ENCODE peak calls at places on chromosomes 4 and X, in five cellular contexts. W is GM10248, N is upper lobe of right lung, H is lung, M is OCI-LY7. D is an unnamed sample.

GRCh38 chrX:144334577-144334976 is 450.7 kb downstream of the UBE2NL start:
- DNase-seq in W (no peak), N (no peak), H (no peak), M (peak), D (no peak)

GRCh38 chrX:1034717-1035116 is 177.7 kb downstream of the CRLF2 start:
- DNase-seq in W (no peak), N (no peak), H (no peak), M (no peak), D (no peak)

GRCh38 chr4:177266492-177266891 is 43.2 kb upstream of the NEIL3 start:
- DNase-seq in W (no peak), N (no peak), H (no peak), M (no peak), D (no peak)

GRCh38 chr4:26369132-26370036 is 48.6 kb downstream of the RBPJ start:
- DNase-seq in W (no peak), N (no peak), H (no peak), M (no peak), D (no peak)

GRCh38 chr4:3013839-3014350 is 50.5 kb downstream of the GRK4 start:
- DNase-seq in W (peak), N (no peak), H (no peak), M (no peak), D (peak)

GRCh38 chr4:22593933-22594332 is 78.1 kb upstream of the ADGRA3 start:
- DNase-seq in W (no peak), N (no peak), H (no peak), M (no peak), D (no peak)

GRCh38 chrX:49226946-49227345 is 6.2 kb downstream of the CACNA1F start:
- DNase-seq in W (no peak), N (no peak), H (no peak), M (no peak), D (no peak)

GRCh38 chrX:1592863-1593201 is 1.4 kb downstream of the AKAP17A start:
- DNase-seq in W (no peak), N (peak), H (no peak), M (no peak), D (no peak)

GRCh38 chr4:40121515-40121914 is 64.9 kb downstream of the N4BP2 start:
- DNase-seq in W (no peak), N (no peak), H (no peak), M (no peak), D (peak)

GRCh38 chrX:45502396-45502795 is 301.7 kb upstream of the DIPK2B start:
- DNase-seq in W (no peak), N (no peak), H (no peak), M (no peak), D (no peak)

DNA sequence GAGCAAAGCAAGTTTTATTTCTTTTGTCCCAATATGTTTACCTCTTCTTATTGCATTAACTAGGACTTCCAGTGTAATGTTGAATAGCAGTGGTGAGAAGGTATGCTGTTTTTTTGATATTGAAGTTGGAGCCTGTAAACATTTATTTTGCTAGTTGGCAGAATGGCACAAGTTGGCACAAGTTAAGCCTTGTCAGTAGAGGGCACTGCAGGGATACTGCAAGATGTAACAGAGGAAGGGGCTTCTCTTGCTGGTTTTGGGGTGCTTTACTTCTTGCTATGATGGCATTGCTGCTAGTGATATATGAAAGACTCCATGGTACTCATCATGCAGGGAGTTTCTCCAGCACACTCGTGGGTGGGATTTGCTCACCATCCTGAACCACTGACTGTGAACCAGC is 327.3 kb upstream of the ARX start:
- DNase-seq in W (no peak), N (no peak), H (no peak), M (no peak), D (no peak)
- TF ChIP-seq CTCF in W (no peak), N (no peak), H (no peak), M (peak), D (no peak)

GRCh38 chr4:181964731-181965130 is 278.5 kb upstream of the TENM3 start:
- DNase-seq in W (no peak), N (no peak), H (no peak), M (no peak), D (no peak)
- TF ChIP-seq CTCF in W (no peak), N (no peak), H (no peak), M (no peak), D (no peak)

GRCh38 chrX:38672646-38673045 is 111.3 kb downstream of the TSPAN7 start:
- DNase-seq in W (no peak), N (no peak), H (no peak), M (no peak), D (no peak)
- TF ChIP-seq CTCF in W (no peak), N (no peak), H (no peak), M (no peak), D (no peak)

GRCh38 chr4:118983293-118983692 is 94.6 kb downstream of the SYNPO2 start:
- DNase-seq in W (no peak), N (no peak), H (no peak), M (no peak), D (no peak)

GRCh38 chr4:118979712-118980111 is 91.1 kb downstream of the SYNPO2 start:
- DNase-seq in W (no peak), N (no peak), H (no peak), M (no peak), D (no peak)

GRCh38 chr4:118981171-118981838 is 92.7 kb downstream of the SYNPO2 start:
- DNase-seq in W (no peak), N (no peak), H (no peak), M (no peak), D (no peak)

GRCh38 chr4:118985170-118986000 is 96.7 kb downstream of the SYNPO2 start:
- DNase-seq in W (no peak), N (no peak), H (no peak), M (no peak), D (no peak)

GRCh38 chr4:118981839-118982381 is 93.3 kb downstream of the SYNPO2 start:
- DNase-seq in W (peak), N (no peak), H (peak), M (peak), D (peak)
- TF ChIP-seq CTCF in W (peak), N (peak), H (peak), M (peak), D (peak)

DNA sequence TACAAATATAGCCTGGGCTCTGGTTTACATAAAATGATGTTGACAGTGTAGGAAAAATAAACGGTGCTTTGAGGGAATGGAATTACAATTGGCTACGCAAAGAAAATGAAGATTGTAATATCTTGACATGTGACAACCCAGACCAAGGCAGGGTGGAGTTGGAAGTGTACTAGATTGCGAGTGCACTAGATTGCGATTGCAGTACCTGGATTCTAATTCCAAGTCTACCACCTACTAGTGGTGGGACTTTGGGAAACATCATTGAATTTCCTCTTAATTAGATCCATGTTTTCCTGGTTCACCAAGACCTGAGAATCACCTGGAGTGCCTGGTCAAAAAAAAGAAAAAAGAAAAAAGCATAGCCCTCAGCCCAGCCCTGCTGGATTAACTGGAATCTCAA is 18.6 kb downstream of the EGF start:
- DNase-seq in W (no peak), N (no peak), H (no peak), M (no peak), D (no peak)
- TF ChIP-seq CTCF in W (no peak), N (no peak), H (no peak), M (no peak), D (no peak)

DNA sequence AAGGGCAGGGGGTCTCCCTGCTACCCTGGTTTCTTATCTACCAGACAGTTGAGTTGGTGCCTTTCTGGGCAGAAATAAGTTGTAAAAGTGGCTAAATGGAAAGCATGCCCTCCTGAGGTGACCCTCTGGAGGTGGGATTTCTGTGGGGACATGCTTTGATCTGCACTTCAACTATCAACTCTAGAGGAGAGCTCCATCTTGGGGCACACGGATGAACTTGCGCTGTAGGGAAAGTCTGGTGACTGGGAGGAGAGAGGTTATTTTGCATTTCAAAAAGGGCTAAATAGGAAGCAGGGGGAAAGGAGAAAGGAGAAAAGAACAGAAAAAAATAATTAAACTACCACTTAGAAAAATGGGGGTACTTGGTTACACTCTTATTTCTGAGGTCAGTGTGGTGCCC is 12.7 kb upstream of the RHOXF2B start:
- DNase-seq in W (no peak), N (no peak), H (no peak), M (peak), D (no peak)
- TF ChIP-seq CTCF in W (peak), N (no peak), H (no peak), M (peak), D (no peak)

GRCh38 chrX:77415882-77416281 is 31.3 kb upstream of the FGF16 start:
- DNase-seq in W (no peak), N (no peak), H (no peak), M (no peak), D (no peak)

GRCh38 chrX:77412631-77413030 is 34.6 kb upstream of the FGF16 start:
- DNase-seq in W (no peak), N (no peak), H (no peak), M (no peak), D (no peak)

DNA sequence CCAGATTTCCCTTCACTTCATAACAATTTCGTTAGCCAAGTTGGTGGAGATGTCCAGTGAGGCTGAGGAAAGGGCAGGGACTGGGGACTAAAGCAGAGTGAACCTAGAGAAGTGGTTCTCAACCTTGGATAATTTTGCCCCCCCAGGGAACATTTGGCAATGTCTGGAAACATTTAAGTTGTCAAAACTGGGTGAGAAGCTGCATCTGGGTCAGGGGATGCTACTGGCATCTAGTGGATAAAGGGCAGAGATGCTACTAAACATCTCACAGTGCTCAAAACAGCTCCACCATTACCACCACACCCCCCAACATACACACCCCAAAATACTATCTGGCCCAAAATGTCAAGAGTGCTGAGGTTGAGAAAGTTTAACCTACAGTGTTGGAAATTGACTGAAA is 32.0 kb upstream of the FGF16 start:
- DNase-seq in W (no peak), N (no peak), H (no peak), M (no peak), D (no peak)
- TF ChIP-seq CTCF in W (no peak), N (no peak), H (no peak), M (peak), D (no peak)

DNA sequence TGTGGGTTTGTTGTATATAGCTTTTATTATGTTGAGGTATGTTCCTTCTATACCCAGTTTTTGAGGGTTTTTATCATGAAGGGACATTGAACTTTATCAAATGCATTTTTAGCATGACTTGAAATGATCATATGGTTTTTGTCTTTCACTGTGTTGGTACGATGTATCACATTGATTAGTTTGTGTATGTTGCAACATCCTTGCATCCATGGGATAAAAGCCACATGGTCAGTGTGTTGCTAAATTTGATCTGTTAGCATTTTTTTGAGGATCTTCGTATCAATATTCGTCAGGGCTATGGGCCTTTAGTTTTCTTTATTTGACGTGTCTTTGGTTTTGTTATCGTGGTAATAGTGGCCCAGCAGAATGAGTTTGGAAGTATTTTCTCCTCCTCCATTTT is 11.3 kb upstream of the BLTP1 start:
- DNase-seq in W (no peak), N (no peak), H (no peak), M (no peak), D (no peak)
- TF ChIP-seq CTCF in W (no peak), N (no peak), H (no peak), M (no peak), D (no peak)

GRCh38 chr4:82425478-82425877 is 4.8 kb downstream of the HNRNPDL start:
- DNase-seq in W (no peak), N (no peak), H (no peak), M (no peak), D (no peak)

GRCh38 chr4:82422616-82423015 is 7.6 kb downstream of the HNRNPDL start:
- DNase-seq in W (no peak), N (no peak), H (no peak), M (no peak), D (no peak)

GRCh38 chr4:82421796-82422560 is 8.3 kb downstream of the HNRNPDL start:
- DNase-seq in W (no peak), N (no peak), H (no peak), M (no peak), D (peak)

GRCh38 chr4:82419451-82419850 is 10.8 kb downstream of the HNRNPDL start:
- DNase-seq in W (no peak), N (no peak), H (no peak), M (no peak), D (no peak)

GRCh38 chr4:82423245-82424054 is 6.8 kb downstream of the HNRNPDL start:
- DNase-seq in W (no peak), N (no peak), H (no peak), M (no peak), D (no peak)
- TF ChIP-seq CTCF in W (no peak), N (no peak), H (no peak), M (no peak), D (no peak)

DNA sequence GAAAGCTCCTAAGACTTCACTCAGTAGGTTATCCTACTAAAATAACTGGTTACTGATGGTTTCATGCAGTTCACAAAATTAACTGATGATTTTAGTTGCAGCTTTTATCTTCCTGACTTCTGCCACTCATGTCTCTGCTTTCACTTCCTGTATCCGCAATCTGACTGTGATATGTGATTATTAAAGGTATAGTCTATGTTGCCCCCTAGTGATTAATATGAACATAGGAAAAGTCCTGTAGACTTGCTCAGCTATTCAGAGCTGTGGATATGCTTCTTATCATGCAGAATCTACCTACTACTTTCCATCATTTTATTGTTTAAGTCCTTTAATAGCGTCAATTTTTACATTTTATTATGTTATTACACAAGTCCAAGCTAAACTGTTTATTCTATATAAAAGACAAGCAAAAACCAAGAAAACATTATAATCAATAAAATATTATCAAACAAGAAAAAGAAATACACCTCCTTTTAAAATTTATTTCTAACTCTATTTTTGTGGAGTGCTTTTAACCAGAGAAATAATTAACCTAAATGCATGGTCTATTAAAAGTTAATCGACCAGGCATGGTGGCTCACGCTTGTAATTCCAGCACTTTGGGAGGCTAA is 40.6 kb upstream of the TLR2 start:
- DNase-seq in W (peak), N (no peak), H (no peak), M (peak), D (no peak)
- TF ChIP-seq CTCF in W (peak), N (peak), H (peak), M (peak), D (peak)

D was measured in activated CD8-positive, alpha-beta T cell treated with anti-CD3 and anti-CD28 coated beads for 36 hours.